ENCODE peak calls at places on chromosomes 1 and 21, in seven cellular contexts. J, H, W, G, X, I and E are unnamed samples.

GRCh38 chr1:20361805-20362381 is 71.2 kb downstream of the VWA5B1 start:
- DNase-seq in I (peak), J (peak), H (peak), W (peak), G (peak), X (peak), E (peak)

GRCh38 chr1:108049083-108049819 is 84.3 kb upstream of the VAV3 start:
- DNase-seq in J (peak), H (peak), G (peak), X (no peak), W (peak), I (peak), E (peak)

GRCh38 chr1:77797991-77798390 is 18.5 kb downstream of the MIGA1 start:
- DNase-seq in G (no peak), J (no peak), W (no peak), X (peak), I (peak), H (no peak), E (no peak)

GRCh38 chr21:32524010-32524719 is 61.2 kb downstream of the TCP10L start:
- DNase-seq in G (peak), H (peak), J (no peak), X (peak), I (peak), W (no peak), E (no peak)

GRCh38 chr1:201955009-201955749 is at the start of gene TIMM17A:
- DNase-seq in W (peak), I (peak), X (peak), H (peak), J (peak), G (peak), E (peak)

GRCh38 chr21:45550552-45551210 is 8.4 kb upstream of the SLC19A1 start:
- DNase-seq in G (no peak), I (no peak), X (no peak), J (no peak), W (peak), H (peak), E (peak)

GRCh38 chr1:82875170-82875569 is 1074.4 kb downstream of the ADGRL2 start:
- DNase-seq in H (no peak), G (no peak), W (no peak), I (no peak), J (no peak), X (no peak), E (no peak)

GRCh38 chr1:211715976-211716375 is 40.6 kb upstream of the NEK2 start:
- DNase-seq in W (no peak), G (no peak), I (no peak), J (no peak), X (no peak), H (peak), E (no peak)

GRCh38 chr1:27863552-27863943 is 8.8 kb upstream of the THEMIS2 start:
- DNase-seq in G (no peak), W (peak), J (no peak), I (no peak), X (no peak), H (no peak), E (no peak)

GRCh38 chr1:244011251-244011650 is 39.8 kb upstream of the ZBTB18 start:
- DNase-seq in I (peak), X (peak), W (no peak), G (no peak), J (no peak), H (no peak), E (no peak)

GRCh38 chr1:208201241-208201640 is 42.9 kb downstream of the PLXNA2 start:
- DNase-seq in I (peak), H (no peak), G (no peak), W (no peak), X (peak), J (no peak), E (no peak)

GRCh38 chr1:29689372-29690030 is 453.2 kb downstream of the PTPRU start:
- DNase-seq in W (peak), H (peak), G (no peak), J (no peak), I (no peak), X (no peak), E (no peak)

GRCh38 chr1:232474821-232475220 is 155.1 kb downstream of the SIPA1L2 start:
- DNase-seq in H (no peak), I (peak), J (no peak), W (no peak), G (no peak), X (peak), E (no peak)

GRCh38 chr1:193058529-193059281 is 455 bp downstream of the UCHL5 start:
- DNase-seq in G (no peak), I (peak), X (peak), H (no peak), J (peak), W (peak), E (peak)

GRCh38 chr1:65425697-65426096 is 5.2 kb downstream of the LEPR start:
- DNase-seq in I (peak), G (peak), W (no peak), J (no peak), H (peak), X (peak), E (no peak)

GRCh38 chr1:182761396-182762395 is 27.9 kb upstream of the NPL start:
- DNase-seq in I (no peak), W (no peak), J (no peak), X (peak), G (no peak), H (no peak), E (peak)

GRCh38 chr1:44543816-44544185 is 130.5 kb downstream of the TMEM53 start:
- DNase-seq in J (no peak), I (no peak), W (no peak), X (no peak), H (peak), G (peak), E (no peak)

GRCh38 chr1:232978827-232979226 is 28.4 kb downstream of the NTPCR start:
- DNase-seq in W (no peak), J (no peak), I (no peak), H (no peak), G (no peak), X (no peak), E (no peak)

GRCh38 chr21:34630536-34631143 is 15.7 kb upstream of the RCAN1 start:
- DNase-seq in J (peak), G (peak), W (no peak), X (peak), H (peak), I (peak), E (peak)

GRCh38 chr1:31866450-31866801 is 50.6 kb upstream of the SPOCD1 start:
- DNase-seq in J (peak), H (no peak), I (no peak), X (no peak), G (no peak), W (no peak), E (no peak)

GRCh38 chr1:24526940-24527542 is 24.4 kb downstream of the RCAN3 start:
- DNase-seq in G (peak), W (no peak), J (peak), H (no peak), X (peak), I (no peak), E (peak)

GRCh38 chr1:15667362-15667761 is 16.8 kb upstream of the PLEKHM2 start:
- DNase-seq in X (no peak), I (no peak), J (no peak), G (no peak), H (no peak), W (no peak), E (no peak)

GRCh38 chr1:31595836-31596736 is 19.8 kb downstream of the TINAGL1 start:
- DNase-seq in I (no peak), G (no peak), J (no peak), X (no peak), H (no peak), W (no peak), E (no peak)

GRCh38 chr1:243325305-243325890 is 69.6 kb downstream of the SDCCAG8 start:
- DNase-seq in W (no peak), X (peak), H (no peak), G (peak), J (peak), I (peak), E (peak)

GRCh38 chr1:240210026-240210425 is 118.3 kb downstream of the FMN2 start:
- DNase-seq in I (peak), H (no peak), J (no peak), G (no peak), X (peak), W (no peak), E (no peak)

GRCh38 chr1:217095050-217095622 is 371.9 kb upstream of the ESRRG start:
- DNase-seq in G (no peak), X (no peak), H (no peak), W (no peak), J (no peak), I (no peak), E (no peak)

GRCh38 chr1:13661539-13661938 is 38.4 kb upstream of the PRDM2 start:
- DNase-seq in I (peak), J (no peak), X (no peak), G (no peak), H (no peak), W (no peak), E (no peak)

GRCh38 chr1:153985341-153985912 is 712 bp downstream of the RAB13 start:
- DNase-seq in X (peak), W (no peak), I (peak), J (peak), H (peak), G (no peak), E (no peak)

GRCh38 chr1:234260578-234260977 is 112.7 kb upstream of the COA6 start:
- DNase-seq in I (peak), W (no peak), H (no peak), G (no peak), J (no peak), X (no peak), E (no peak)

GRCh38 chr1:47644216-47644581 is 206.4 kb downstream of the FOXD2 start:
- DNase-seq in X (no peak), I (no peak), J (no peak), W (no peak), H (no peak), G (peak), E (no peak)

GRCh38 chr21:44418876-44419230 is 36.5 kb upstream of the LRRC3 start:
- DNase-seq in J (no peak), I (no peak), X (no peak), G (no peak), W (peak), H (peak), E (no peak)

GRCh38 chr1:2199042-2199810 is 4.7 kb upstream of the FAAP20 start:
- DNase-seq in G (peak), J (peak), H (peak), X (peak), I (peak), W (peak), E (no peak)

GRCh38 chr1:162074548-162074947 is 5.1 kb downstream of the NOS1AP start:
- DNase-seq in X (no peak), J (no peak), I (peak), H (no peak), G (no peak), W (no peak), E (no peak)

GRCh38 chr1:3062616-3063378 is 6.2 kb upstream of the PRDM16 start:
- DNase-seq in I (no peak), X (no peak), G (peak), W (peak), H (peak), J (no peak), E (no peak)

GRCh38 chr1:51946300-51946699 is 44.2 kb downstream of the RAB3B start:
- DNase-seq in G (no peak), W (no peak), I (peak), J (no peak), X (peak), H (no peak), E (no peak)

GRCh38 chr1:3863231-3863935 is 6.1 kb downstream of the DFFB start:
- DNase-seq in X (no peak), J (no peak), H (no peak), W (no peak), I (no peak), G (no peak), E (no peak)

GRCh38 chr1:223123238-223123976 is 19.6 kb downstream of the TLR5 start:
- DNase-seq in H (peak), X (peak), I (peak), J (peak), W (no peak), G (peak), E (peak)

GRCh38 chr1:180791806-180792205 is 120.9 kb upstream of the KIAA1614 start:
- DNase-seq in H (no peak), W (no peak), G (no peak), I (peak), J (no peak), X (peak), E (no peak)

GRCh38 chr1:209800984-209801834 is 4.7 kb downstream of the IRF6 start:
- DNase-seq in W (no peak), G (no peak), H (no peak), J (no peak), X (peak), I (peak), E (no peak)
- H3K27ac ChIP-seq in W (no peak), G (no peak), H (no peak), J (no peak), X (no peak), I (no peak), E (no peak)

GRCh38 chr1:246261641-246262040 is 245.4 kb downstream of the SMYD3 start:
- DNase-seq in X (peak), W (no peak), G (no peak), J (no peak), I (no peak), H (no peak), E (no peak)
- TF ChIP-seq CTCF in X (no peak), W (peak), G (peak), J (no peak), I (no peak), H (peak), E (peak)

GRCh38 chr1:12157366-12158231 is 9.2 kb upstream of the TNFRSF1B start:
- DNase-seq in J (no peak), I (no peak), H (no peak), W (no peak), G (no peak), X (no peak), E (no peak)

GRCh38 chr1:12159826-12160225 is 7.0 kb upstream of the TNFRSF1B start:
- DNase-seq in I (no peak), J (no peak), X (no peak), W (peak), H (no peak), G (no peak), E (no peak)

GRCh38 chr1:12161324-12161661 is 5.5 kb upstream of the TNFRSF1B start:
- DNase-seq in X (no peak), I (no peak), G (no peak), J (no peak), W (no peak), H (no peak), E (no peak)

GRCh38 chr1:12155328-12155727 is 11.5 kb upstream of the TNFRSF1B start:
- DNase-seq in X (no peak), H (no peak), I (no peak), J (no peak), W (no peak), G (no peak), E (no peak)

DNA sequence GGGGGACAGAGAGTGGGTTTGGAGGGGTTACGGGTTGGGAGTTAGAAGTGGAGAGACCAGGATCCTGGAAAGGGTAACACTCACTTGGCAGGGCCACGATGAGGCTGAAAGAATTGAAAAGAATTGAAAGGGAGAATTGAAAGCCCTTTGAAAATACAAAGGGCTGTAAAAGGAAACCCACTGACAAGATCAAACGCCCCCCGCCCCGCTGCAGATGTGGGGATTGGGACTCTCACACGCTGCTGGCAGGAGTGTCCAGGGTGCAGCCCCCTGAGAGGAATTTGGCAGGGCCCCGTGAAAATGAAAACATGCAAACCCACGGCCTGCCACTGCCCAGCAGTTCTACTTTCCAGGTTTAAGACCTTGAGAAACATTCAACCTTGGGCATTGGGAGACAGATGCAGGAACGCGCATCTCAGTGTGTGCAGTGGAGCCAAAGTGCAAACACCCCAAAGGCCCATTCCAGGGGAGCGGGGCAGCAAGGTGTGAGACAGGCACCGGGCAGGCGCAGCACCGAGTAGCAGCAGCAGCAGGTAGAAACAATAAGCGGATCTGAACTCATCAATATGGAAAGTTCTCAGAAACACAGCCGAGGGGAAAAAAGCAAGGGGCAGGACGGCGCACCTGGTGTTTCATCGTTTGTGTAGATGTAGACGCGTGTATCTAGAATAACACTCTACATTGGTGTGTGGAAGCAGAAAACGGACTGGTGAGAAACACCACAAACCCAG is 8.3 kb upstream of the TNFRSF1B start:
- DNase-seq in G (peak), W (peak), X (no peak), I (no peak), H (no peak), J (no peak), E (peak)
- H3K9ac ChIP-seq in G (no peak), W (no peak), X (no peak), I (no peak), H (no peak), J (peak), E (no peak)

GRCh38 chr1:220067246-220068204 is 21.2 kb upstream of the EPRS1 start:
- DNase-seq in H (no peak), J (no peak), G (no peak), X (peak), W (no peak), I (peak), E (no peak)
- H3K27ac ChIP-seq in H (no peak), J (no peak), G (no peak), X (no peak), W (no peak), I (no peak), E (no peak)

DNA sequence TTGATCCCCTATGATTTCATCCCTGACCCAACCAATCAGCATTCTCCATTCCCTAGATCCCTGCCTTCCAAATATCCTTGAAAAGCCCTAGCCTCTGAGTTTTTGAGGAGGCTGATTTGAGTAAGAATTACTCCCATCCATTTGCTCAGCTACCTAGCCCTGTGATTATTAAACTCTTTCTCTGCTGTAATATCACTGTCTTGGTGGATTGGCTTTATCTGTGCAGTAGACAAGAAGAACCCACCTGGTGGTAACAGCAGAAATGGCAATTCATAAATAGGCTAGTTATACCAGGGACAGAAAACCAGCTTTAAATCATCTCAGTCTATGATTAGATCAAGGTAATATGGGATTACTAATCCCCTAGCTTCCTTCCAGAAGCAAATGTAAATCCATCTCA is 13.0 kb downstream of the IL20 start:
- DNase-seq in J (peak), H (no peak), X (no peak), W (no peak), I (no peak), G (no peak), E (no peak)
- TF ChIP-seq CTCF in J (peak), H (peak), X (no peak), W (no peak), I (no peak), G (peak), E (peak)

DNA sequence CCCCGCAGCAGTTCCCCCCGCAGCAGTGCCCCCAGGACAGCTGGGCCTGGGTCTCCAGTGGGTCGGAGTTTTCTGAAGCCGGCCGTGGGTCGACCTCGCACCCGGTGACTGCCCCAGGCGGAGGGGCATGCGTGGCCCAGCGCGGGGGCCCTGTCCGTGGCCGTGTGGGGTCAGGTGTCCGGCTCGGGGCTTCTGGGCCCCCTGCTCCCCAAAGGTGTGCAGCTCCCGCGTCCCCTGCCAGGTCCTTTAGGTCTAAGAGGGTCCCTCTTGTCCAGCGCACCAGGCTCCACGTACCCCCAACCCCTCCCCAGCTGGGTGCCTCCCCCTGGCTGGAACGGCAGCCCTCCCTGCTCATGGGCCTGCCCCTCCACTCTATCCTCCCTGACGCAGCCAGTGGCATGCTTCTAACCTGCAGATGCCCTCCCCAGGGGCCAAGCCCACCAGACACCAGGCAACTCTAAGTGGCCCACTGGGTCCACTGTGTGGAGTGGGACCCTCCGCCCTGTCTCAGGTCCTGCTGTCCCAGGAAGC is 5.9 kb upstream of the HES4 start:
- DNase-seq in X (no peak), J (no peak), I (no peak), G (no peak), W (peak), H (no peak), E (no peak)
- H3K9ac ChIP-seq in X (no peak), J (peak), I (no peak), G (no peak), W (no peak), H (no peak), E (no peak)